ENCODE peak calls at places on chromosomes 16 and 17, in nine cellular contexts. H is lower lobe of right lung, V is heart right ventricle, I is H9, R is endodermal cell, Q is upper lobe of left lung, D is endothelial cell of umbilical vein, Z is prostate gland, M is neural progenitor cell. B is an unnamed sample.
A peak's percentile ranks its signal among the peaks of the same experiment; 100 is the strongest.

GRCh38 chr17:31499771-31500554 is 108.5 kb downstream of the RAB11FIP4 start:
- DNase-seq in H (peak; percentile 81), V (peak; percentile 71), I (peak; percentile 62), R (peak; percentile 84), Q (peak; percentile 81), D (no peak), Z (no peak), M (peak; percentile 51), B (peak; percentile 71)

GRCh38 chr16:11064846-11065245 is 120.5 kb downstream of the CLEC16A start:
- DNase-seq in H (no peak), V (no peak), I (no peak), R (no peak), Q (no peak), D (no peak), Z (no peak), M (no peak), B (no peak)

GRCh38 chr16:88347656-88348376 is 34.9 kb upstream of the ZNF469 start:
- DNase-seq in H (peak; percentile 37), V (no peak), I (no peak), R (no peak), Q (no peak), D (no peak), Z (no peak), M (no peak), B (peak; percentile 43)

GRCh38 chr16:49441366-49441780 is 67.8 kb downstream of the C16orf78 start:
- DNase-seq in H (no peak), V (peak; percentile 77), I (peak; percentile 87), R (peak; percentile 89), Q (peak; percentile 35), D (no peak), Z (no peak), M (peak; percentile 49), B (no peak)

GRCh38 chr16:62035115-62036092 is 834 bp downstream of the CDH8 start:
- DNase-seq in H (no peak), V (no peak), I (peak; percentile 83), R (peak; percentile 91), Q (no peak), D (no peak), Z (no peak), M (peak; percentile 89), B (no peak)

GRCh38 chr17:1875597-1875996 is 45.8 kb downstream of the RPA1 start:
- DNase-seq in H (no peak), V (no peak), I (no peak), R (no peak), Q (no peak), D (no peak), Z (no peak), M (no peak), B (no peak)

GRCh38 chr17:11094377-11094776 is 146.6 kb upstream of the SHISA6 start:
- DNase-seq in H (no peak), V (no peak), I (no peak), R (no peak), Q (no peak), D (no peak), Z (no peak), M (no peak), B (no peak)

GRCh38 chr17:80348551-80349436 is 66.2 kb upstream of the ENDOV start:
- DNase-seq in H (no peak), V (no peak), I (no peak), R (no peak), Q (no peak), D (no peak), Z (no peak), M (no peak), B (no peak)

GRCh38 chr17:3007651-3008121 is 55.7 kb downstream of the OR1D5 start:
- DNase-seq in H (peak; percentile 34), V (no peak), I (no peak), R (peak; percentile 40), Q (no peak), D (no peak), Z (no peak), M (no peak), B (no peak)

GRCh38 chr17:35709874-35710273 is 21.6 kb upstream of the RASL10B start:
- DNase-seq in H (no peak), V (no peak), I (no peak), R (no peak), Q (no peak), D (no peak), Z (no peak), M (no peak), B (no peak)

GRCh38 chr16:71746442-71747046 is 22.0 kb upstream of the PHLPP2 start:
- DNase-seq in H (no peak), V (no peak), I (no peak), R (no peak), Q (no peak), D (peak; percentile 47), Z (no peak), M (peak; percentile 47), B (no peak)

GRCh38 chr17:59619313-59620063 is at the start of gene CLTC:
- DNase-seq in H (peak; percentile 95), V (peak; percentile 93), I (peak; percentile 96), R (peak; percentile 97), Q (peak; percentile 95), D (peak; percentile 97), Z (peak; percentile 90), M (peak; percentile 96), B (peak; percentile 89)

GRCh38 chr16:49698416-49698815 is 157.5 kb downstream of the ZNF423 start:
- DNase-seq in H (no peak), V (peak; percentile 21), I (peak; percentile 52), R (peak; percentile 79), Q (no peak), D (peak; percentile 54), Z (no peak), M (peak; percentile 41), B (no peak)

GRCh38 chr16:11156401-11156800 is 99.6 kb downstream of the SOCS1 start:
- DNase-seq in H (no peak), V (no peak), I (no peak), R (no peak), Q (no peak), D (no peak), Z (no peak), M (no peak), B (no peak)

GRCh38 chr17:40450175-40450574 is 6.9 kb downstream of the IGFBP4 start:
- DNase-seq in H (no peak), V (no peak), I (peak; percentile 79), R (peak; percentile 92), Q (peak; percentile 80), D (peak; percentile 65), Z (no peak), M (peak; percentile 49), B (peak; percentile 38)
- H3K4me1 ChIP-seq in H (peaks cover 90% of the 10 kb centered on the region), V (peaks cover 86% of the 10 kb centered on the region), I (peaks cover 6% of the 10 kb centered on the region), R (no peaks in the 10 kb centered on the region), Q (peaks cover 82% of the 10 kb centered on the region), D (peaks cover 53% of the 10 kb centered on the region), Z (peaks cover 9% of the 10 kb centered on the region), M (peaks cover 4% of the 10 kb centered on the region), B (peaks cover 14% of the 10 kb centered on the region)

GRCh38 chr16:86732621-86733297 is 154.4 kb downstream of the FOXL1 start:
- DNase-seq in H (no peak), V (no peak), I (peak; percentile 74), R (peak; percentile 86), Q (no peak), D (peak; percentile 37), Z (no peak), M (peak; percentile 81), B (no peak)
- H3K27ac ChIP-seq in H (no peak overlapping the region), V (no peak overlapping the region), I (no peak overlapping the region), R (no peak overlapping the region), Q (no peak overlapping the region), D (no peak overlapping the region), Z (no peak overlapping the region), M (no peak overlapping the region), B (no peak overlapping the region)

GRCh38 chr17:38454528-38454927 is 26.3 kb downstream of the ARHGAP23 start:
- DNase-seq in H (peak; percentile 78), V (peak; percentile 90), I (no peak), R (no peak), Q (peak; percentile 91), D (peak; percentile 80), Z (peak; percentile 84), M (no peak), B (peak; percentile 40)

GRCh38 chr17:38457577-38458371 is 29.5 kb downstream of the ARHGAP23 start:
- DNase-seq in H (no peak), V (no peak), I (no peak), R (no peak), Q (no peak), D (no peak), Z (no peak), M (no peak), B (no peak)

GRCh38 chr17:38455288-38455915 is 27.1 kb downstream of the ARHGAP23 start:
- DNase-seq in H (no peak), V (no peak), I (peak; percentile 71), R (peak; percentile 81), Q (no peak), D (peak; percentile 42), Z (peak; percentile 27), M (peak; percentile 59), B (no peak)

GRCh38 chr17:38453951-38454421 is 25.7 kb downstream of the ARHGAP23 start:
- DNase-seq in H (no peak), V (peak; percentile 57), I (no peak), R (peak; percentile 77), Q (no peak), D (no peak), Z (peak; percentile 33), M (peak; percentile 45), B (no peak)

DNA sequence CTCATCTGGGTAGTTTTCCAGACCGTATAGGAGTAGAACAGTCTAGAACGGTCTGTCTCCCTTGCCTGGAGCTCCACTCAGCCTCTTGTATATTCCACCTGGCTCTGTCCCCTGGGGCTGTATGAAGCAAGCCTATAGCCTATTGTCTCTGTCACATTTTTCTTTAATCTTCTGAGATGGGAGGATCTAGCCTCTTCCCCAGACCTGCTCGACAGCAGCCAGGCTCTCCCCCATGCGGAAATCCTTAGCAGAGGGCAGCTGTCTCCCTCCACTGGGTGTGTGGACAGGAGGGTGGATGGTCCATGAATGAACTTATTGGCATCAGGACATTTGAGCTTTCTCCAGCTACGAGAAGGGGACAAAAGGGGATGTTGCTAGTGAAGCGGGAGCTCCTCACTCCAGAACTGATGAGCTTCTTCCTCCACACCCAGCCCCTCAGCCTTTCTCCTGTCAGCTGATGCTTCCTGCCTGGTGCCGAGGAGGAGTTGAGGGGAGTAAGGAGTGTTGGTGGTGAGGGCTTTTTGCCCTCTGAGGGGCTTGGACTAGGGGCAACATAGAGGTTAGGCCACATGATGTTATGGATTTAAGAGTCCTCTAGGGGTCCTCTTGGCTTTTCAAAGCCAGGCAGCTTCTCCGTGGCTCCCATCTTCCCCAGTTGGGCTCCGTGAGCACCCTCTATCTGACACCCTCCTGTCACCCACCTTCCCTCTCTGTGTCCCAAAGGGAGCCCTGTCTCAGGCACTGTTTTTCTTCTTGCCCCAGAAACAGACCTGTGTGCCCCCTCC is 28.0 kb downstream of the ARHGAP23 start:
- DNase-seq in H (no peak), V (no peak), I (no peak), R (peak; percentile 77), Q (no peak), D (peak; percentile 50), Z (no peak), M (peak; percentile 31), B (no peak)
- TF ChIP-seq CTCF in H (peak; percentile 6), V (no peak), I (peak; percentile 63), R (peak; percentile 71), Q (no peak), D (peak; percentile 61), Z (no peak), M (peak; percentile 39), B (no peak)

DNA sequence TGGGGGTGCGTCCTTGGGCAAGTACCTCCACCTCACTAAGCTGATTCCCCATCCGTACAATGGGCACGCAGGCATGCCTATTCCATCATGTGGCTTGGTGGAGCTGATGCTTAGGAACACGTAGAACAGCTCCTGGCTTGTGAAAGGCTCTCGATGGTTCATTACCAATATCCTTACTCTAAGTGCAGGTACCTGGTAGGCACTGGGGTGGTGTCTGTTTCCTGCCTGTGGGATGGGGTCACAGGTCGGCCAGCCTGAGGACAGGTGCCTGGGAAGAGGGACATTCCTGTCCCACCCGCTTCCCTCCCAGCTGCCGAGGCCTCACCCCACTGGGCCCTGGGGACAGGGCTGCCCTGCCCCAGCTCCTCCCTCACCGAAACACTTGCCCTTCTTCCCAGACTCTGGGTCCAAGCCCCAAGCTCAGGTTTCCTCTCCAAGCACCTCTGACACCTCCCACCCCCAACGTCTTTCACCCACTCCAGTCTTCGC is 24.2 kb downstream of the MMP15 start:
- DNase-seq in H (no peak), V (no peak), I (no peak), R (peak; percentile 37), Q (no peak), D (no peak), Z (no peak), M (no peak), B (no peak)
- H3K4me1 ChIP-seq in H (peaks cover 25% of the 10 kb centered on the region), V (peaks cover 59% of the 10 kb centered on the region), I (no peaks in the 10 kb centered on the region), R (peaks cover 5% of the 10 kb centered on the region), Q (peaks cover 37% of the 10 kb centered on the region), D (no peaks in the 10 kb centered on the region), Z (no peaks in the 10 kb centered on the region), M (peaks cover 12% of the 10 kb centered on the region), B (no peaks in the 10 kb centered on the region)